ENCODE peak calls at places on chromosomes 13 and 19, in eight cellular contexts. One of them, this sample, is unnamed.

GRCh38 chr19:5683177-5683886 is 2.5 kb downstream of the HSD11B1L start:
- ATAC-seq in Panc1: no peak
- ATAC-seq in HepG2: no peak
- ATAC-seq in HCT116: no peak
- ATAC-seq in upper lobe of left lung: no peak
- ATAC-seq in K562: no peak
- ATAC-seq in GM23338: no peak
- ATAC-seq in GM12878: no peak
- ATAC-seq in this sample: no peak

GRCh38 chr19:54388001-54388802 is 23.5 kb upstream of the LAIR1 start:
- ATAC-seq in Panc1: peak; percentile 75
- ATAC-seq in HepG2: peak; percentile 69
- ATAC-seq in HCT116: no peak
- ATAC-seq in upper lobe of left lung: peak; percentile 50
- ATAC-seq in K562: no peak
- ATAC-seq in GM23338: peak; percentile 20
- ATAC-seq in GM12878: peak; percentile 78
- ATAC-seq in this sample: no peak

GRCh38 chr13:26465954-26466353 is 91.5 kb upstream of the WASF3 start:
- ATAC-seq in Panc1: no peak
- ATAC-seq in HepG2: no peak
- ATAC-seq in HCT116: no peak
- ATAC-seq in upper lobe of left lung: no peak
- ATAC-seq in K562: no peak
- ATAC-seq in GM23338: no peak
- ATAC-seq in GM12878: no peak
- ATAC-seq in this sample: no peak

GRCh38 chr13:41858783-41859182 is 102.1 kb downstream of the VWA8 start:
- ATAC-seq in Panc1: no peak
- ATAC-seq in HepG2: no peak
- ATAC-seq in HCT116: no peak
- ATAC-seq in upper lobe of left lung: no peak
- ATAC-seq in K562: no peak
- ATAC-seq in GM23338: no peak
- ATAC-seq in GM12878: no peak
- ATAC-seq in this sample: no peak

GRCh38 chr13:95073826-95074345 is 227.4 kb downstream of the ABCC4 start:
- ATAC-seq in Panc1: no peak
- ATAC-seq in HepG2: no peak
- ATAC-seq in HCT116: no peak
- ATAC-seq in upper lobe of left lung: no peak
- ATAC-seq in K562: no peak
- ATAC-seq in GM23338: no peak
- ATAC-seq in GM12878: no peak
- ATAC-seq in this sample: no peak

GRCh38 chr13:62094937-62095336 is 679.3 kb upstream of the PCDH20 start:
- ATAC-seq in Panc1: no peak
- ATAC-seq in HepG2: no peak
- ATAC-seq in HCT116: no peak
- ATAC-seq in upper lobe of left lung: no peak
- ATAC-seq in K562: no peak
- ATAC-seq in GM23338: no peak
- ATAC-seq in GM12878: no peak
- ATAC-seq in this sample: no peak

GRCh38 chr19:50242586-50242985 is 39.2 kb downstream of the MYH14 start:
- ATAC-seq in Panc1: no peak
- ATAC-seq in HepG2: no peak
- ATAC-seq in HCT116: no peak
- ATAC-seq in upper lobe of left lung: no peak
- ATAC-seq in K562: no peak
- ATAC-seq in GM23338: no peak
- ATAC-seq in GM12878: peak; percentile 87
- ATAC-seq in this sample: no peak

GRCh38 chr13:27432612-27433210 is 8.3 kb downstream of the GTF3A start:
- ATAC-seq in Panc1: no peak
- ATAC-seq in HepG2: no peak
- ATAC-seq in HCT116: no peak
- ATAC-seq in upper lobe of left lung: no peak
- ATAC-seq in K562: no peak
- ATAC-seq in GM23338: no peak
- ATAC-seq in GM12878: no peak
- ATAC-seq in this sample: no peak

GRCh38 chr19:39212377-39212742 is 8.3 kb upstream of the SYCN start:
- ATAC-seq in Panc1: peak; percentile 90
- ATAC-seq in HepG2: peak; percentile 73
- ATAC-seq in HCT116: peak; percentile 97
- ATAC-seq in upper lobe of left lung: peak; percentile 72
- ATAC-seq in K562: peak; percentile 96
- ATAC-seq in GM23338: peak; percentile 99
- ATAC-seq in GM12878: peak; percentile 83
- ATAC-seq in this sample: no peak

GRCh38 chr13:112842343-112842856 is 126.6 kb upstream of the MCF2L start:
- ATAC-seq in Panc1: no peak
- ATAC-seq in HepG2: no peak
- ATAC-seq in HCT116: no peak
- ATAC-seq in upper lobe of left lung: peak; percentile 48
- ATAC-seq in K562: no peak
- ATAC-seq in GM23338: peak; percentile 36
- ATAC-seq in GM12878: peak; percentile 79
- ATAC-seq in this sample: peak; percentile 64

GRCh38 chr13:114067886-114068722 is 64.3 kb downstream of the RASA3 start:
- ATAC-seq in Panc1: no peak
- ATAC-seq in HepG2: no peak
- ATAC-seq in HCT116: no peak
- ATAC-seq in upper lobe of left lung: no peak
- ATAC-seq in K562: no peak
- ATAC-seq in GM23338: no peak
- ATAC-seq in GM12878: peak; percentile 52
- ATAC-seq in this sample: no peak

GRCh38 chr19:55447421-55448174 is 4.5 kb upstream of the SHISA7 start:
- ATAC-seq in Panc1: peak; percentile 82
- ATAC-seq in HepG2: peak; percentile 68
- ATAC-seq in HCT116: peak; percentile 49
- ATAC-seq in upper lobe of left lung: peak; percentile 23
- ATAC-seq in K562: peak; percentile 72
- ATAC-seq in GM23338: peak; percentile 3
- ATAC-seq in GM12878: peak; percentile 42
- ATAC-seq in this sample: no peak

GRCh38 chr13:110062077-110062776 is 244.7 kb downstream of the COL4A1 start:
- ATAC-seq in Panc1: no peak
- ATAC-seq in HepG2: no peak
- ATAC-seq in HCT116: no peak
- ATAC-seq in upper lobe of left lung: no peak
- ATAC-seq in K562: no peak
- ATAC-seq in GM23338: no peak
- ATAC-seq in GM12878: peak; percentile 47
- ATAC-seq in this sample: peak; percentile 21

GRCh38 chr19:43739419-43739818 is 15.3 kb downstream of the SMG9 start:
- ATAC-seq in Panc1: no peak
- ATAC-seq in HepG2: no peak
- ATAC-seq in HCT116: peak; percentile 52
- ATAC-seq in upper lobe of left lung: peak; percentile 33
- ATAC-seq in K562: no peak
- ATAC-seq in GM23338: no peak
- ATAC-seq in GM12878: no peak
- ATAC-seq in this sample: no peak

GRCh38 chr13:32627793-32628192 is 41.5 kb downstream of the PDS5B start:
- ATAC-seq in Panc1: no peak
- ATAC-seq in HepG2: no peak
- ATAC-seq in HCT116: no peak
- ATAC-seq in upper lobe of left lung: no peak
- ATAC-seq in K562: no peak
- ATAC-seq in GM23338: no peak
- ATAC-seq in GM12878: no peak
- ATAC-seq in this sample: no peak

GRCh38 chr13:96792736-96793444 is 201.4 kb downstream of the OXGR1 start:
- ATAC-seq in Panc1: no peak
- ATAC-seq in HepG2: no peak
- ATAC-seq in HCT116: no peak
- ATAC-seq in upper lobe of left lung: no peak
- ATAC-seq in K562: no peak
- ATAC-seq in GM23338: no peak
- ATAC-seq in GM12878: no peak
- ATAC-seq in this sample: no peak

GRCh38 chr13:21885714-21886224 is 214.9 kb downstream of the FGF9 start:
- ATAC-seq in Panc1: no peak
- ATAC-seq in HepG2: no peak
- ATAC-seq in HCT116: no peak
- ATAC-seq in upper lobe of left lung: no peak
- ATAC-seq in K562: no peak
- ATAC-seq in GM23338: no peak
- ATAC-seq in GM12878: no peak
- ATAC-seq in this sample: no peak

GRCh38 chr19:39052243-39052746 is 19.9 kb upstream of the FBXO27 start:
- ATAC-seq in Panc1: peak; percentile 91
- ATAC-seq in HepG2: peak; percentile 88
- ATAC-seq in HCT116: peak; percentile 99
- ATAC-seq in upper lobe of left lung: peak; percentile 63
- ATAC-seq in K562: peak; percentile 98
- ATAC-seq in GM23338: peak; percentile 100
- ATAC-seq in GM12878: peak; percentile 97
- ATAC-seq in this sample: no peak

GRCh38 chr13:24724714-24725113 is 39.3 kb upstream of the RNF17 start:
- ATAC-seq in Panc1: no peak
- ATAC-seq in HepG2: no peak
- ATAC-seq in HCT116: no peak
- ATAC-seq in upper lobe of left lung: no peak
- ATAC-seq in K562: no peak
- ATAC-seq in GM23338: no peak
- ATAC-seq in GM12878: no peak
- ATAC-seq in this sample: no peak

GRCh38 chr13:98524391-98524790 is 52.5 kb downstream of the STK24 start:
- ATAC-seq in Panc1: no peak
- ATAC-seq in HepG2: no peak
- ATAC-seq in HCT116: no peak
- ATAC-seq in upper lobe of left lung: no peak
- ATAC-seq in K562: no peak
- ATAC-seq in GM23338: no peak
- ATAC-seq in GM12878: peak; percentile 22
- ATAC-seq in this sample: no peak
- TF ChIP-seq POLR2AphosphoS5 in Panc1: no peak
- TF ChIP-seq POLR2AphosphoS5 in HepG2: no peak
- TF ChIP-seq POLR2AphosphoS5 in HCT116: no peak
- TF ChIP-seq POLR2AphosphoS5 in upper lobe of left lung: no peak
- TF ChIP-seq POLR2AphosphoS5 in K562: no peak
- TF ChIP-seq POLR2AphosphoS5 in GM23338: no peak
- TF ChIP-seq POLR2AphosphoS5 in GM12878: no peak
- TF ChIP-seq POLR2AphosphoS5 in this sample: no peak

DNA sequence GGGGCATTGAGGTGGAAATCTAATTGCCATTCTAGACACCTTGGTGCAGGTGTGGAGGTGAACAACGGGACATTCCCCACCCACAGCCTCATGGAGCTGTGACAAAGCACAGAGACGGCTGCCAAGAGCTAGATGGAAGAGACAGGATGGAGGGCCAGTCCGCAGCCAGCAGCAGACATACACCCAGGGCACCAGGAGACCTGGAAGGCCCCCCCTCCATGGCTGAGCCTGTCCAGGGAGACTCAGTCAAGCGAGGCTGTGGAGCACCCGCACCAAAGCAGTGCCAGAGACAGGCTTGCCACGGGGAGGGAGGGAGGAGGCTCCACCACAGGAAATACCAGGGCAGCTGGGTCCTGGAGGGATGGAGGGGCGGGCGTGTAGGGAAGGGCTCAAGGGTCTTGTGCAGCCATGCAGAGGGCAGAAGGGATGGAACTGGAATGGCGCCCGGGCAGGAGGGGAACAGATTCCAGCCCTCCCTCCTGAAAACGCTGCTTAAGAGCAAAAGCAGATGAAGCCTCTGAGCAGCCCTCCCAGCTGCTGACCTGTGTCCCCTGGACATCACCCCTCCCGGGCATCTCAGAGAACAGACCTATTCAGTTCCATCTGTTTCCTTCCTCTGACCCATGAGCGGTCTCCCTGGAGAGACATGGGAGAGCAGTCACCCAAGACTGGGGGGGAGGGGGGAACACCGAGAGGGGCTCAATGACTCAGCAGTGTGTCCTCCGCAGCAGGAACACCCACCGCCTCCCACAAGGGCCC is 14.4 kb downstream of the EPS15L1 start:
- ATAC-seq in Panc1: peak; percentile 75
- ATAC-seq in HepG2: peak; percentile 56
- ATAC-seq in HCT116: peak; percentile 43
- ATAC-seq in upper lobe of left lung: peak; percentile 45
- ATAC-seq in K562: peak; percentile 57
- ATAC-seq in GM23338: peak; percentile 22
- ATAC-seq in GM12878: peak; percentile 62
- ATAC-seq in this sample: peak; percentile 67
- TF ChIP-seq POLR2AphosphoS5 in Panc1: no peak
- TF ChIP-seq POLR2AphosphoS5 in HepG2: no peak
- TF ChIP-seq POLR2AphosphoS5 in HCT116: no peak
- TF ChIP-seq POLR2AphosphoS5 in upper lobe of left lung: no peak
- TF ChIP-seq POLR2AphosphoS5 in K562: no peak
- TF ChIP-seq POLR2AphosphoS5 in GM23338: no peak
- TF ChIP-seq POLR2AphosphoS5 in GM12878: no peak
- TF ChIP-seq POLR2AphosphoS5 in this sample: no peak

GRCh38 chr13:73092831-73093230 is 34.0 kb downstream of the KLF5 start:
- ATAC-seq in Panc1: no peak
- ATAC-seq in HepG2: no peak
- ATAC-seq in HCT116: no peak
- ATAC-seq in upper lobe of left lung: no peak
- ATAC-seq in K562: no peak
- ATAC-seq in GM23338: no peak
- ATAC-seq in GM12878: no peak
- ATAC-seq in this sample: no peak
- TF ChIP-seq POLR2AphosphoS5 in Panc1: no peak
- TF ChIP-seq POLR2AphosphoS5 in HepG2: no peak
- TF ChIP-seq POLR2AphosphoS5 in HCT116: no peak
- TF ChIP-seq POLR2AphosphoS5 in upper lobe of left lung: no peak
- TF ChIP-seq POLR2AphosphoS5 in K562: no peak
- TF ChIP-seq POLR2AphosphoS5 in GM23338: no peak
- TF ChIP-seq POLR2AphosphoS5 in GM12878: no peak
- TF ChIP-seq POLR2AphosphoS5 in this sample: no peak

GRCh38 chr19:31214997-31215396 is 134.2 kb downstream of the TSHZ3 start:
- ATAC-seq in Panc1: no peak
- ATAC-seq in HepG2: no peak
- ATAC-seq in HCT116: no peak
- ATAC-seq in upper lobe of left lung: no peak
- ATAC-seq in K562: no peak
- ATAC-seq in GM23338: no peak
- ATAC-seq in GM12878: no peak
- ATAC-seq in this sample: no peak

GRCh38 chr19:31211088-31211487 is 138.1 kb downstream of the TSHZ3 start:
- ATAC-seq in Panc1: no peak
- ATAC-seq in HepG2: no peak
- ATAC-seq in HCT116: no peak
- ATAC-seq in upper lobe of left lung: no peak
- ATAC-seq in K562: no peak
- ATAC-seq in GM23338: no peak
- ATAC-seq in GM12878: no peak
- ATAC-seq in this sample: no peak

DNA sequence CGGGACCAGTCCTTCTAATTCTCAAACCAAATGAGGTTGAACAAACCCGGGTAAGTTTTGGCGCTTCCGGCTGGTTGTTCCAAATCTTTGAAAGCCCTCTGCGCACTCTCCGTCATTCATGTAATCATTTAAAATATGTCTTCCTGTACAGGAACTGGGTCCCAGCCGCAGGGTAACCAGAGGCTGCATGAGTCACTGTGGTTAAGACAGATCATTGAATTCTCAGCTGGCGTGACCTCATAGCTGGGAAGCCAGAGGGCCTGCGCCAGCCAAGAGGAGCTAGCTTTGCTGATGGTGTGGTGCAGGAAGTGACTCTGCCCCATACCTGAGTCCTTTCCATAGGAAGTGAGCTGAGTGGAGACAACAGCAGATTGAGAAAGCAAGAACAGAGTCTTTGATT is 135.2 kb downstream of the TSHZ3 start:
- ATAC-seq in Panc1: peak; percentile 98
- ATAC-seq in HepG2: no peak
- ATAC-seq in HCT116: no peak
- ATAC-seq in upper lobe of left lung: peak; percentile 97
- ATAC-seq in K562: peak; percentile 77
- ATAC-seq in GM23338: no peak
- ATAC-seq in GM12878: no peak
- ATAC-seq in this sample: peak; percentile 68
- TF ChIP-seq POLR2AphosphoS5 in Panc1: no peak
- TF ChIP-seq POLR2AphosphoS5 in HepG2: no peak
- TF ChIP-seq POLR2AphosphoS5 in HCT116: no peak
- TF ChIP-seq POLR2AphosphoS5 in upper lobe of left lung: peak; percentile 42
- TF ChIP-seq POLR2AphosphoS5 in K562: no peak
- TF ChIP-seq POLR2AphosphoS5 in GM23338: no peak
- TF ChIP-seq POLR2AphosphoS5 in GM12878: no peak
- TF ChIP-seq POLR2AphosphoS5 in this sample: peak; percentile 25

This sample was measured in gastroesophageal sphincter.